ENCODE peak calls at places on chromosome 1, in seven cellular contexts. C is NT2/D1, J is C1 segment of cervical spinal cord, G is choroid plexus epithelial cell, B is psoas muscle, D is lung, A is keratinocyte. R is an unnamed sample.

GRCh38 chr1:42380617-42381423 is at the start of gene RIMKLA:
- DNase-seq in C (peak; percentile 57), J (no peak), G (no peak), B (peak; percentile 73), D (peak; percentile 42), A (no peak), R (peak; percentile 87)

GRCh38 chr1:111857251-111857651 is 101.5 kb downstream of the DDX20 start:
- DNase-seq in C (no peak), J (no peak), G (no peak), B (no peak), D (no peak), A (no peak), R (no peak)

GRCh38 chr1:208190784-208191183 is 53.4 kb downstream of the PLXNA2 start:
- DNase-seq in C (no peak), J (no peak), G (no peak), B (no peak), D (no peak), A (no peak), R (peak; percentile 58)

GRCh38 chr1:167627865-167628641 is 2.0 kb upstream of the RCSD1 start:
- DNase-seq in C (no peak), J (no peak), G (no peak), B (peak; percentile 62), D (no peak), A (no peak), R (no peak)

GRCh38 chr1:94937820-94938219 is 10.9 kb upstream of the CNN3 start:
- DNase-seq in C (no peak), J (no peak), G (no peak), B (no peak), D (no peak), A (no peak), R (no peak)

GRCh38 chr1:235093685-235094592 is 34.7 kb downstream of the TOMM20 start:
- DNase-seq in C (peak; percentile 78), J (peak; percentile 43), G (peak; percentile 75), B (peak; percentile 85), D (peak; percentile 69), A (no peak), R (peak; percentile 92)

GRCh38 chr1:227895828-227896685 is 51.7 kb downstream of the WNT9A start:
- DNase-seq in C (no peak), J (no peak), G (no peak), B (peak; percentile 39), D (no peak), A (no peak), R (no peak)

GRCh38 chr1:179143332-179143731 is 61.5 kb downstream of the TOR3A start:
- DNase-seq in C (no peak), J (no peak), G (peak; percentile 95), B (no peak), D (no peak), A (no peak), R (no peak)